ENCODE peak calls at places on chromosomes 3 and 15, in four cellular contexts. F is RPMI7951, K is AG09309, N is M059J. S is an unnamed sample.

GRCh38 chr3:127712881-127713771 is 40.4 kb downstream of the ABTB1 start:
- DNase-seq in F (no peak), K (no peak), N (no peak), S (no peak)

GRCh38 chr15:66298803-66299251 is 5.5 kb downstream of the DIS3L start:
- DNase-seq in F (no peak), K (no peak), N (no peak), S (no peak)

GRCh38 chr3:143901105-143901504 is 52.8 kb upstream of the SLC9A9 start:
- DNase-seq in F (peak; percentile 15), K (peak; percentile 86), N (peak; percentile 34), S (no peak)

GRCh38 chr3:25156526-25157075 is 271.5 kb upstream of the RARB start:
- DNase-seq in F (peak; percentile 88), K (peak; percentile 50), N (peak; percentile 83), S (peak; percentile 34)

GRCh38 chr3:8757551-8758518 is 11.6 kb downstream of the OXTR start:
- DNase-seq in F (peak; percentile 95), K (peak; percentile 80), N (peak; percentile 89), S (peak; percentile 81)

GRCh38 chr3:175728566-175728965 is 869.4 kb downstream of the NAALADL2 start:
- DNase-seq in F (no peak), K (no peak), N (peak; percentile 25), S (no peak)

GRCh38 chr3:62113092-62113491 is 260.3 kb downstream of the FEZF2 start:
- DNase-seq in F (no peak), K (no peak), N (no peak), S (no peak)

GRCh38 chr15:52733696-52734255 is 54.6 kb upstream of the ATOSA start:
- DNase-seq in F (no peak), K (no peak), N (peak; percentile 13), S (no peak)

S was measured in AG04449.